ENCODE peak calls at places on chromosomes 16 and 17, in ten cellular contexts. S, K, W, Y, V, Q, F, U, M and Z are unnamed samples.

GRCh38 chr17:76643553-76644148 is at the start of gene ST6GALNAC1:
- DNase-seq in S (no peak), K (no peak), W (no peak), Y (no peak), V (no peak), Q (no peak), F (peak; percentile 45), U (no peak), M (no peak), Z (no peak)

GRCh38 chr16:85825326-85825725 is 25.8 kb downstream of the COX4I1 start:
- DNase-seq in S (no peak), K (no peak), W (no peak), Y (no peak), V (no peak), Q (no peak), F (no peak), U (no peak), M (no peak), Z (no peak)

GRCh38 chr16:81071816-81072215 is 5.2 kb downstream of the C16orf46 start:
- DNase-seq in S (no peak), K (no peak), W (peak; percentile 23), Y (no peak), V (no peak), Q (no peak), F (peak; percentile 18), U (no peak), M (no peak), Z (no peak)

GRCh38 chr17:81858170-81858966 is 2.0 kb downstream of the P4HB start:
- DNase-seq in S (no peak), K (no peak), W (no peak), Y (no peak), V (no peak), Q (no peak), F (no peak), U (no peak), M (no peak), Z (no peak)

GRCh38 chr17:76584427-76585047 is 1.1 kb downstream of the ST6GALNAC2 start:
- DNase-seq in S (no peak), K (no peak), W (no peak), Y (no peak), V (no peak), Q (no peak), F (no peak), U (no peak), M (no peak), Z (no peak)

GRCh38 chr16:71421911-71422310 is 19.9 kb downstream of the TLE7 start:
- DNase-seq in S (no peak), K (no peak), W (no peak), Y (no peak), V (no peak), Q (no peak), F (peak; percentile 46), U (peak; percentile 16), M (peak; percentile 32), Z (no peak)

GRCh38 chr17:82950525-82951102 is 110.8 kb upstream of the ZNF750 start:
- DNase-seq in S (peak; percentile 10), K (no peak), W (no peak), Y (no peak), V (no peak), Q (no peak), F (no peak), U (no peak), M (no peak), Z (no peak)

GRCh38 chr16:86946981-86947380 is 368.6 kb downstream of the FOXL1 start:
- DNase-seq in S (no peak), K (no peak), W (no peak), Y (no peak), V (no peak), Q (no peak), F (no peak), U (no peak), M (peak; percentile 32), Z (no peak)

GRCh38 chr16:51051671-51052070 is 99.4 kb downstream of the SALL1 start:
- DNase-seq in S (no peak), K (no peak), W (no peak), Y (no peak), V (no peak), Q (no peak), F (no peak), U (no peak), M (no peak), Z (no peak)

DNA sequence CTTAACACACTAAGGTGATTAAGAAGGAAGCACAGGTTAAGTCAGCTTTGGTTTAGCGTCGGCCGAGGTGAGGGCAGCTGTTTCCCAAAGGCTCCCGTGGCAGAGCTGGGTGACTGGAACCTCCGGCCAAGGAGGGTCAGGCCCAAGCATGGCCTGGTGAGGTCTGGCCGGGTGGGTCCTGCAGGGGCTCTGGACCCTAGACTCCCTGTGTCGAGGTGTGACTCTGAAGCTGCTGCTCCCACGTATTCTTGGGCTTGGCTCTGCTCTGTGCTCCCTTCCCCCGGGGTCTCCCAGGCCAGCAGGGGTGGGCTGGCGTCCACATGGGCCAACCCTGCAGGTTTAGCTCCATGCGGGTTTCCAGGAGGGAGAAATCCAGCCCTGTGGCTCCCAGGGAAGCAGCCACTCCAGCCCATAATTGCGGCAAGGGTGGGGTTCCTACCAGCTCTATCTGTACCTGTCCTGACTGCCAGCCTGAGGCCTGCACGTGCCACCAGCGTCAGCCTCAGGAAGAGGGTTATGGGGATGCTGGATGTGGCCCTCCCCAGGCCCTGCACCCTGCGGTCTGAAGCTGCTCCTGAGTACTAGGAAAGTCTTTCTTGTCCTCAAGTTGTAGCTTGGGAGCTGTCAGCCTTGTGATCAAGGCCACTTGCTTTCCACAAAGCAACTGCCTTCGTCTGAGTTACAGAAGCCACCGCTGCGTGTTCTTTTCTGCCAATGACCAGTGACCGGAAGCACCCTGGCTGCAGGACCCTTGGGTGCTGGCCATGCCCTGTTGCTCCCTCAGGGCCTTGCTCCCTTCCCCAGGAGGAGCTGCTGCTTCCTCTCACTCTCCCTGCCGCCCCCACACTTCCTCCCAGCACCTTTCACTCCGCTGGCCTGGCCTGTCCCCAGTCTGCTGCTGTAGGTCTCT is 4.8 kb downstream of the CDK5R1 start:
- DNase-seq in S (no peak), K (no peak), W (no peak), Y (no peak), V (no peak), Q (no peak), F (no peak), U (no peak), M (peak; percentile 86), Z (no peak)
- H3K4me3 ChIP-seq in S (peak overlapping the region; percentile 77), K (no peak overlapping the region), W (no peak overlapping the region), Y (peak overlapping the region; percentile 94), V (no peak overlapping the region), Q (no peak overlapping the region), F (no peak overlapping the region), U (no peak overlapping the region), M (no peak overlapping the region), Z (no peak overlapping the region)

GRCh38 chr17:8844229-8845218 is 22.9 kb downstream of the PIK3R6 start:
- DNase-seq in S (no peak), K (no peak), W (no peak), Y (no peak), V (no peak), Q (no peak), F (no peak), U (no peak), M (no peak), Z (peak; percentile 64)

GRCh38 chr17:8851600-8851999 is 15.9 kb downstream of the PIK3R6 start:
- DNase-seq in S (no peak), K (no peak), W (no peak), Y (no peak), V (no peak), Q (no peak), F (no peak), U (no peak), M (no peak), Z (no peak)

GRCh38 chr17:8846768-8847211 is 20.7 kb downstream of the PIK3R6 start:
- DNase-seq in S (no peak), K (peak; percentile 65), W (no peak), Y (no peak), V (no peak), Q (no peak), F (peak; percentile 64), U (peak; percentile 86), M (no peak), Z (peak; percentile 53)

GRCh38 chr17:8847891-8848290 is 19.6 kb downstream of the PIK3R6 start:
- DNase-seq in S (no peak), K (no peak), W (no peak), Y (no peak), V (no peak), Q (no peak), F (no peak), U (no peak), M (no peak), Z (no peak)

DNA sequence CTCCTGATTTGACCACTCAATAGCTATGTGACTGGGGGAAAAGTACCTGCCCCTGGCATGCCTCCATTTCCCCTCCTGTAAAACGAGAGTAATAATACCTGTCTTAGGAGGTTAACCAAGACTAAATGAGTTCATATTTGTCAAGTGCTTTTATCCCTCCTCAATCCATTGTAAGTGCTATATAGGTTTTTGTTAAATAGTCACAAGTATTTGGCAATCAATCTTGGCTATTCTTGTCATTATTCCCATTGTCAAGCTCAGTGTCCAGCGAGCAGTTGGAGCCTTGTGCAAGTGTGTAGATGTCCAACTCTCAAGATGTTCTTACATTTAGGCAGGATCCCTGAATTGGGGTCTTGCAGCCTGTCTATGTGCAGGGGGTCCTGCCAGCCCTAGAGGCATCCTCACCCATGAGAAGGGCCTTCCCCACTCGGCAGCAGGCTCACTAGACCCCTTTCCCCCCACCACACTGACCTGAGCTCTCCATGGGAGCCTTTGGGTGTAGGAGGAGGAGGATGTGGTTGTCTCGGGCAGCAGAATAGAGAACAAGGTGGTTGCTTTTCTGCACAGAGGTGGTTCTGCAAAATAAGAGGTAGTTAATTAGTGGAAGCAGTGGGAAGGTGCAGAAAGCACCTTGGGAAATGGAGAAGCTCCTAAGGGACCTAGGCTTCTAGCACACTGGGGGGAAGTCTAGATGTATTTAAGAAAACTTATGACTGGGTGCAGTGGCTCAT is 18.0 kb downstream of the PIK3R6 start:
- DNase-seq in S (no peak), K (no peak), W (no peak), Y (no peak), V (no peak), Q (no peak), F (no peak), U (no peak), M (no peak), Z (no peak)
- TF ChIP-seq CTCF in S (no peak), K (no peak), W (no peak), Y (no peak), V (no peak), Q (no peak), F (no peak), U (no peak), M (no peak), Z (no peak)

GRCh38 chr16:57475711-57476339 is 10.5 kb downstream of the DOK4 start:
- DNase-seq in S (no peak), K (peak; percentile 63), W (no peak), Y (peak; percentile 41), V (no peak), Q (no peak), F (peak; percentile 82), U (peak; percentile 77), M (peak; percentile 91), Z (no peak)
- H3K4me3 ChIP-seq in S (no peak overlapping the region), K (no peak overlapping the region), W (no peak overlapping the region), Y (no peak overlapping the region), V (no peak overlapping the region), Q (no peak overlapping the region), F (peak overlapping the region; percentile 21), U (peak overlapping the region; percentile 100), M (no peak overlapping the region), Z (no peak overlapping the region)

DNA sequence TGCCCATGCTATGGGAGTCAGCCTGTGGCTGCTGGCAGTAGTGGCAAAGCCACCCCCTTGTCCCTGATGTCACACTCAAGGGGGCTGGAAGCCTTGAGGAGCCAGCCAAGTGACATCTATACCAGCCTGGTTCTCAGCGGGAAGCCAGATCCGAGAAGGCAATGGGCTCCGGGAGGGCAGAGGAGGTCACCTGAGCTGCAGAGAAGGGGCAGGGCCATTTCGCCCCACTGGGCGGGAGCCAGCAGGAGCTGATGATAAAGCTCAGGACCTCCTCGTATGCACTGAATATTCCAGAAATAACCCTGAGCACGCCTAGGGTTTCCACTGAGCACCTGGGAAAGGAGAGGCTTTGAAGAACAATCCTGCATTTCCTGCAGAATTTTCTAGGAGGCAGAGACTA is 19.0 kb downstream of the MRPS23 start:
- DNase-seq in S (no peak), K (no peak), W (no peak), Y (no peak), V (no peak), Q (no peak), F (no peak), U (no peak), M (no peak), Z (no peak)
- TF ChIP-seq CTCF in S (no peak), K (no peak), W (no peak), Y (no peak), V (no peak), Q (no peak), F (no peak), U (no peak), M (no peak), Z (no peak)